ENCODE peak calls at places on chromosomes 1 and 21, in ten cellular contexts. G, M, E, F, L, A, R, S, Y and X are unnamed samples.

GRCh38 chr1:151807131-151807530 is 1.9 kb upstream of the LINGO4 start:
- DNase-seq in G (no peak), M (no peak), E (no peak), F (no peak), L (no peak), A (no peak), R (no peak), S (no peak), Y (no peak), X (no peak)

GRCh38 chr1:228842094-228842775 is 107.0 kb downstream of the RHOU start:
- DNase-seq in G (peak; percentile 78), M (no peak), E (no peak), F (peak; percentile 83), L (no peak), A (no peak), R (peak; percentile 82), S (peak; percentile 90), Y (no peak), X (no peak)

GRCh38 chr1:146036990-146037646 is 15.6 kb upstream of the HJV start:
- DNase-seq in G (peak; percentile 92), M (peak; percentile 87), E (peak; percentile 56), F (peak; percentile 96), L (peak; percentile 33), A (peak; percentile 46), R (peak; percentile 91), S (peak; percentile 95), Y (peak; percentile 78), X (peak; percentile 85)

GRCh38 chr1:186404454-186405051 is 28.9 kb downstream of the ODR4 start:
- DNase-seq in G (peak; percentile 67), M (no peak), E (no peak), F (peak; percentile 80), L (no peak), A (no peak), R (peak; percentile 44), S (no peak), Y (no peak), X (no peak)

GRCh38 chr1:246794261-246795093 is 70.3 kb downstream of the SCCPDH start:
- DNase-seq in G (peak; percentile 79), M (no peak), E (no peak), F (no peak), L (no peak), A (no peak), R (peak; percentile 68), S (peak; percentile 63), Y (no peak), X (no peak)

GRCh38 chr1:155940993-155941844 is at the start of gene RXFP4:
- DNase-seq in G (peak; percentile 30), M (no peak), E (no peak), F (peak; percentile 46), L (no peak), A (no peak), R (peak; percentile 16), S (no peak), Y (peak; percentile 77), X (peak; percentile 82)

GRCh38 chr1:236913371-236914037 is 90.7 kb downstream of the MT1HL1 start:
- DNase-seq in G (peak; percentile 66), M (no peak), E (no peak), F (no peak), L (no peak), A (no peak), R (peak; percentile 63), S (no peak), Y (no peak), X (no peak)

GRCh38 chr21:34620084-34620665 is 5.3 kb upstream of the RCAN1 start:
- DNase-seq in G (no peak), M (no peak), E (no peak), F (peak; percentile 2), L (no peak), A (no peak), R (no peak), S (no peak), Y (no peak), X (no peak)

GRCh38 chr1:207288315-207288714 is 33.2 kb upstream of the CD55 start:
- DNase-seq in G (no peak), M (no peak), E (no peak), F (no peak), L (no peak), A (no peak), R (peak; percentile 72), S (no peak), Y (no peak), X (no peak)

GRCh38 chr1:174068000-174068399 is 45.8 kb upstream of the RC3H1 start:
- DNase-seq in G (peak; percentile 76), M (no peak), E (no peak), F (no peak), L (no peak), A (no peak), R (peak; percentile 60), S (no peak), Y (no peak), X (no peak)

GRCh38 chr1:36400825-36401601 is 3.3 kb upstream of the LSM10 start:
- DNase-seq in G (peak; percentile 25), M (no peak), E (peak; percentile 7), F (peak; percentile 94), L (no peak), A (peak; percentile 28), R (peak; percentile 15), S (no peak), Y (peak; percentile 92), X (peak; percentile 91)

GRCh38 chr1:226945106-226945857 is 5.2 kb downstream of the COQ8A start:
- DNase-seq in G (no peak), M (no peak), E (no peak), F (no peak), L (no peak), A (no peak), R (no peak), S (peak; percentile 51), Y (peak; percentile 63), X (peak; percentile 69)

GRCh38 chr1:198153103-198153502 is 3.7 kb upstream of the NEK7 start:
- DNase-seq in G (peak; percentile 23), M (no peak), E (no peak), F (no peak), L (no peak), A (no peak), R (peak; percentile 82), S (no peak), Y (no peak), X (no peak)

GRCh38 chr1:10867138-10867721 is 70.8 kb upstream of the CASZ1 start:
- DNase-seq in G (peak; percentile 56), M (no peak), E (peak; percentile 57), F (peak; percentile 32), L (peak; percentile 49), A (peak; percentile 28), R (peak; percentile 34), S (peak; percentile 58), Y (peak; percentile 74), X (peak; percentile 83)

GRCh38 chr1:244337839-244338238 is 113.9 kb downstream of the ADSS2 start:
- DNase-seq in G (no peak), M (no peak), E (no peak), F (no peak), L (no peak), A (no peak), R (no peak), S (no peak), Y (no peak), X (no peak)

GRCh38 chr1:201633811-201634210 is 94.9 kb downstream of the NAV1 start:
- DNase-seq in G (no peak), M (no peak), E (no peak), F (no peak), L (no peak), A (no peak), R (no peak), S (no peak), Y (no peak), X (no peak)

GRCh38 chr21:37198989-37199924 is 67.9 kb downstream of the VPS26C start:
- DNase-seq in G (peak; percentile 88), M (no peak), E (no peak), F (peak; percentile 78), L (no peak), A (no peak), R (peak; percentile 90), S (no peak), Y (no peak), X (no peak)

GRCh38 chr1:225468270-225469020 is 40.6 kb upstream of the LBR start:
- DNase-seq in G (no peak), M (no peak), E (no peak), F (no peak), L (no peak), A (no peak), R (no peak), S (no peak), Y (no peak), X (peak; percentile 3)

GRCh38 chr1:71494163-71494562 is 413.3 kb upstream of the ZRANB2 start:
- DNase-seq in G (peak; percentile 8), M (no peak), E (no peak), F (no peak), L (no peak), A (no peak), R (no peak), S (no peak), Y (no peak), X (no peak)

GRCh38 chr1:151803164-151803563 is 2.1 kb downstream of the LINGO4 start:
- DNase-seq in G (no peak), M (no peak), E (no peak), F (no peak), L (no peak), A (no peak), R (no peak), S (no peak), Y (no peak), X (no peak)

GRCh38 chr1:228282329-228283042 is 74.6 kb downstream of the OBSCN start:
- DNase-seq in G (peak; percentile 31), M (no peak), E (no peak), F (no peak), L (no peak), A (no peak), R (peak; percentile 74), S (no peak), Y (peak; percentile 36), X (peak; percentile 59)

GRCh38 chr1:220828211-220828553 is 41.5 kb downstream of the MTARC1 start:
- DNase-seq in G (no peak), M (no peak), E (no peak), F (no peak), L (no peak), A (no peak), R (no peak), S (no peak), Y (no peak), X (no peak)

GRCh38 chr1:200184196-200184595 is 156.7 kb downstream of the NR5A2 start:
- DNase-seq in G (peak; percentile 70), M (no peak), E (no peak), F (peak; percentile 88), L (no peak), A (no peak), R (peak; percentile 97), S (no peak), Y (peak; percentile 94), X (peak; percentile 92)

GRCh38 chr21:43986544-43987451 is 25.3 kb upstream of the TRAPPC10 start:
- DNase-seq in G (no peak), M (no peak), E (no peak), F (no peak), L (no peak), A (no peak), R (no peak), S (no peak), Y (no peak), X (no peak)

GRCh38 chr1:247539214-247539613 is 3.0 kb upstream of the OR2C3 start:
- DNase-seq in G (no peak), M (no peak), E (no peak), F (no peak), L (no peak), A (no peak), R (no peak), S (no peak), Y (no peak), X (no peak)

GRCh38 chr1:166849135-166849534 is 9.9 kb downstream of the POGK start:
- DNase-seq in G (no peak), M (no peak), E (no peak), F (no peak), L (no peak), A (no peak), R (no peak), S (no peak), Y (no peak), X (no peak)

GRCh38 chr1:188237573-188238353 is 1409.0 kb downstream of the PLA2G4A start:
- DNase-seq in G (peak; percentile 89), M (no peak), E (no peak), F (peak; percentile 26), L (no peak), A (no peak), R (peak; percentile 51), S (no peak), Y (no peak), X (no peak)

GRCh38 chr1:15668089-15668754 is 15.9 kb upstream of the PLEKHM2 start:
- DNase-seq in G (peak; percentile 50), M (no peak), E (no peak), F (no peak), L (no peak), A (no peak), R (peak; percentile 39), S (no peak), Y (no peak), X (no peak)